ENCODE peak calls at places on chromosomes 5 and 9, in nine cellular contexts. T is kidney epithelial cell; Q is CD8-positive, alpha-beta T cell; C is left ventricle myocardium inferior; I is A549; D is ascending aorta; W is PC-9; F is uterus; U is tibial artery. G is an unnamed sample.

GRCh38 chr9:132241840-132242620 is 80.2 kb downstream of the NTNG2 start:
- DNase-seq in T (no peak), Q (peak), C (peak), I (no peak), D (no peak), W (no peak), F (peak), U (no peak), G (no peak)

GRCh38 chr9:31290731-31291130 is 1093.7 kb upstream of the ACO1 start:
- DNase-seq in T (no peak), Q (no peak), C (no peak), I (no peak), D (no peak), W (no peak), F (no peak), U (no peak), G (no peak)

GRCh38 chr5:132008961-132009680 is 2.3 kb downstream of the ACSL6 start:
- DNase-seq in T (no peak), Q (no peak), C (no peak), I (no peak), D (no peak), W (peak), F (peak), U (peak), G (no peak)

GRCh38 chr5:31452314-31452713 is 79.6 kb downstream of the DROSHA start:
- DNase-seq in T (no peak), Q (no peak), C (no peak), I (no peak), D (no peak), W (no peak), F (no peak), U (no peak), G (no peak)

GRCh38 chr5:168159425-168159824 is 132.0 kb upstream of the WWC1 start:
- DNase-seq in T (no peak), Q (no peak), C (no peak), I (no peak), D (no peak), W (peak), F (no peak), U (peak), G (no peak)

GRCh38 chr9:27856054-27856453 is 282.8 kb upstream of the C9orf72 start:
- DNase-seq in T (no peak), Q (no peak), C (no peak), I (no peak), D (no peak), W (no peak), F (no peak), U (no peak), G (no peak)

GRCh38 chr5:55308254-55308836 is 556 bp downstream of the MTREX start:
- DNase-seq in T (no peak), Q (no peak), C (no peak), I (peak), D (no peak), W (no peak), F (no peak), U (no peak), G (no peak)

GRCh38 chr5:149450199-149450598 is 71.1 kb upstream of the IL17B start:
- DNase-seq in T (no peak), Q (no peak), C (peak), I (no peak), D (no peak), W (no peak), F (peak), U (peak), G (no peak)

GRCh38 chr5:35920890-35921289 is 17.5 kb downstream of the CAPSL start:
- DNase-seq in T (no peak), Q (no peak), C (no peak), I (no peak), D (no peak), W (no peak), F (no peak), U (no peak), G (no peak)

GRCh38 chr5:171882118-171882517 is 96.5 kb downstream of the SMIM23 start:
- DNase-seq in T (no peak), Q (no peak), C (no peak), I (no peak), D (no peak), W (no peak), F (no peak), U (no peak), G (no peak)

GRCh38 chr9:93864029-93864428 is 91.1 kb downstream of the BARX1 start:
- DNase-seq in T (no peak), Q (no peak), C (no peak), I (no peak), D (no peak), W (no peak), F (no peak), U (no peak), G (no peak)

GRCh38 chr5:141373673-141374317 is at the start of gene PCDHGA6:
- DNase-seq in T (no peak), Q (no peak), C (no peak), I (no peak), D (no peak), W (no peak), F (no peak), U (no peak), G (no peak)

GRCh38 chr5:127536687-127537086 is 19.2 kb downstream of the PRRC1 start:
- DNase-seq in T (no peak), Q (no peak), C (no peak), I (peak), D (no peak), W (no peak), F (no peak), U (no peak), G (no peak)

GRCh38 chr5:68054625-68055024 is 160.9 kb upstream of the PIK3R1 start:
- DNase-seq in T (no peak), Q (no peak), C (no peak), I (no peak), D (no peak), W (no peak), F (no peak), U (no peak), G (no peak)

GRCh38 chr5:87154191-87154590 is 113.5 kb upstream of the RASA1 start:
- DNase-seq in T (no peak), Q (no peak), C (no peak), I (no peak), D (no peak), W (no peak), F (no peak), U (no peak), G (no peak)

GRCh38 chr9:131404581-131404980 is 10.7 kb downstream of the PRRC2B start:
- DNase-seq in T (no peak), Q (no peak), C (no peak), I (no peak), D (no peak), W (no peak), F (no peak), U (no peak), G (no peak)

GRCh38 chr5:170557314-170557713 is 53.5 kb downstream of the KCNIP1 start:
- DNase-seq in T (no peak), Q (no peak), C (no peak), I (no peak), D (no peak), W (no peak), F (no peak), U (no peak), G (no peak)

GRCh38 chr9:89549031-89549644 is 51.2 kb upstream of the SEMA4D start:
- DNase-seq in T (no peak), Q (peak), C (peak), I (peak), D (no peak), W (no peak), F (peak), U (peak), G (no peak)

GRCh38 chr9:224540-225520 is 10.2 kb downstream of the DOCK8 start:
- DNase-seq in T (no peak), Q (no peak), C (no peak), I (no peak), D (no peak), W (peak), F (no peak), U (no peak), G (no peak)

GRCh38 chr5:123014689-123015088 is 21.8 kb downstream of the PPIC start:
- DNase-seq in T (no peak), Q (no peak), C (no peak), I (no peak), D (no peak), W (no peak), F (no peak), U (no peak), G (no peak)

GRCh38 chr9:93899609-93900435 is 55.3 kb downstream of the BARX1 start:
- DNase-seq in T (no peak), Q (peak), C (peak), I (no peak), D (no peak), W (no peak), F (no peak), U (no peak), G (no peak)

GRCh38 chr5:15587941-15588340 is 88.0 kb downstream of the FBXL7 start:
- DNase-seq in T (no peak), Q (no peak), C (no peak), I (no peak), D (no peak), W (no peak), F (no peak), U (no peak), G (no peak)

GRCh38 chr5:83354958-83355357 is 116.6 kb upstream of the VCAN start:
- DNase-seq in T (no peak), Q (no peak), C (no peak), I (no peak), D (no peak), W (no peak), F (no peak), U (no peak), G (no peak)

GRCh38 chr5:98556707-98557106 is 216.8 kb upstream of the RGMB start:
- DNase-seq in T (no peak), Q (no peak), C (no peak), I (no peak), D (no peak), W (no peak), F (no peak), U (no peak), G (no peak)

GRCh38 chr9:135550344-135550918 is 4.5 kb downstream of the OBP2A start:
- DNase-seq in T (no peak), Q (no peak), C (no peak), I (no peak), D (no peak), W (no peak), F (no peak), U (no peak), G (no peak)

GRCh38 chr5:114360816-114361723 is 800 bp upstream of the KCNN2 start:
- DNase-seq in T (no peak), Q (no peak), C (peak), I (peak), D (no peak), W (no peak), F (peak), U (no peak), G (no peak)

GRCh38 chr5:114361724-114362196 is at the start of gene KCNN2:
- DNase-seq in T (peak), Q (no peak), C (peak), I (peak), D (no peak), W (no peak), F (peak), U (no peak), G (no peak)

GRCh38 chr5:114362197-114362976 is 517 bp downstream of the KCNN2 start:
- DNase-seq in T (no peak), Q (no peak), C (peak), I (peak), D (no peak), W (no peak), F (no peak), U (no peak), G (no peak)

GRCh38 chr5:114358329-114358728 is 3.5 kb upstream of the KCNN2 start:
- DNase-seq in T (no peak), Q (no peak), C (no peak), I (no peak), D (no peak), W (no peak), F (no peak), U (no peak), G (no peak)

GRCh38 chr5:114360362-114360761 is 1.5 kb upstream of the KCNN2 start:
- DNase-seq in T (no peak), Q (no peak), C (no peak), I (no peak), D (no peak), W (no peak), F (no peak), U (no peak), G (no peak)
- H3K4me3 ChIP-seq in T (peak), Q (no peak), C (peak), I (peak), D (peak), W (no peak), F (peak), U (no peak), G (peak)

GRCh38 chr9:115369322-115369957 is 251.5 kb upstream of the TNC start:
- DNase-seq in T (no peak), Q (no peak), C (peak), I (no peak), D (no peak), W (no peak), F (no peak), U (no peak), G (no peak)
- TF ChIP-seq CTCF in T (no peak), Q (no peak), C (no peak), I (no peak), D (no peak), W (no peak), F (no peak), U (no peak), G (no peak)

DNA sequence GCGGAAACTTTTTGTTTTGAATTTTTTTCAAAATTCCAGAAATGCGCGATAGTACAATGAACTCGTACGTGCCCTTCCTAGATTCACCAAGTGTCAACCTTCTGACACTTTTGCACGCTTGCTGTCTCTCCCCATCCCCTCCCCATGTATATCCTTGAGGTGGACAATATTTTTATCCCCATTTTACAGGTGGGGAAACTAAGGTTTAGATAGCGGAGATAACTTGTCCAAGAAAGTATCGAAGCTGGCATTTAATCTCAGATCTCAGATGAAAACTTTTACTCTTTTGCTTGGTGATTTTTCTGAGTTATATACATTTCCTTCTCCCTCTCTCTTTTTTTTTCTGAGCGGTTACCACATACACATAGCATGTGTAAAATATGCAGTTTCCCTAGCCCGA is 34.6 kb downstream of the LHX2 start:
- DNase-seq in T (no peak), Q (no peak), C (no peak), I (no peak), D (no peak), W (no peak), F (no peak), U (no peak), G (no peak)
- H3K4me3 ChIP-seq in T (no peak), Q (no peak), C (peak), I (no peak), D (peak), W (no peak), F (no peak), U (no peak), G (no peak)

GRCh38 chr9:20670395-20670794 is 13.7 kb upstream of the FOCAD start:
- DNase-seq in T (no peak), Q (no peak), C (no peak), I (no peak), D (no peak), W (no peak), F (no peak), U (no peak), G (no peak)
- TF ChIP-seq CTCF in T (no peak), Q (no peak), C (no peak), I (no peak), D (no peak), W (no peak), F (no peak), U (no peak), G (no peak)

GRCh38 chr5:151075698-151076331 is 5.0 kb downstream of the TNIP1 start:
- DNase-seq in T (no peak), Q (no peak), C (no peak), I (no peak), D (no peak), W (peak), F (no peak), U (no peak), G (no peak)
- H3K4me3 ChIP-seq in T (no peak), Q (no peak), C (no peak), I (no peak), D (no peak), W (peak), F (no peak), U (no peak), G (no peak)

GRCh38 chr5:124411089-124411488 is 335.4 kb downstream of the ZNF608 start:
- DNase-seq in T (no peak), Q (no peak), C (no peak), I (no peak), D (no peak), W (no peak), F (no peak), U (no peak), G (no peak)
- TF ChIP-seq CTCF in T (no peak), Q (no peak), C (no peak), I (no peak), D (no peak), W (no peak), F (no peak), U (no peak), G (peak)

GRCh38 chr9:42852133-42852532 is 668.7 kb downstream of the SPATA31A6 start:
- DNase-seq in T (no peak), Q (no peak), C (no peak), I (peak), D (no peak), W (no peak), F (no peak), U (no peak), G (no peak)
- H3K4me3 ChIP-seq in T (peak), Q (no peak), C (peak), I (peak), D (no peak), W (no peak), F (no peak), U (no peak), G (peak)